ENCODE peak calls at places on chromosomes 5 and 9, in eight cellular contexts. One of them, this sample, is unnamed.

GRCh38 chr5:60649288-60649917 is 50.6 kb downstream of the DEPDC1B start:
- DNase-seq in stimulated activated CD4-positive, alpha-beta T cell treated with anti-CD3 and anti-CD28 coated beads, Interleukin-1b, Interleukin-23, amount 100 ng/mL, for 1 hour: no peak
- DNase-seq in WERI-Rb-1: no peak
- DNase-seq in upper lobe of right lung: no peak
- DNase-seq in posterior vena cava: no peak
- DNase-seq in mesothelial cell of epicardium: no peak
- DNase-seq in activated effector memory CD4-positive, alpha-beta T cell treated with anti-CD3 and anti-CD28 coated beads, Interleukin-2, amount 50 U/mL, for 16 hours: no peak
- DNase-seq in non-pigmented ciliary epithelial cell: no peak
- DNase-seq in this sample: no peak

GRCh38 chr9:130872912-130873503 is 23.6 kb downstream of the QRFP start:
- DNase-seq in stimulated activated CD4-positive, alpha-beta T cell treated with anti-CD3 and anti-CD28 coated beads, Interleukin-1b, Interleukin-23, amount 100 ng/mL, for 1 hour: no peak
- DNase-seq in WERI-Rb-1: no peak
- DNase-seq in upper lobe of right lung: peak
- DNase-seq in posterior vena cava: peak
- DNase-seq in mesothelial cell of epicardium: no peak
- DNase-seq in activated effector memory CD4-positive, alpha-beta T cell treated with anti-CD3 and anti-CD28 coated beads, Interleukin-2, amount 50 U/mL, for 16 hours: no peak
- DNase-seq in non-pigmented ciliary epithelial cell: no peak
- DNase-seq in this sample: peak

GRCh38 chr5:16625116-16625515 is 8.3 kb upstream of the RETREG1 start:
- DNase-seq in stimulated activated CD4-positive, alpha-beta T cell treated with anti-CD3 and anti-CD28 coated beads, Interleukin-1b, Interleukin-23, amount 100 ng/mL, for 1 hour: no peak
- DNase-seq in WERI-Rb-1: no peak
- DNase-seq in upper lobe of right lung: no peak
- DNase-seq in posterior vena cava: no peak
- DNase-seq in mesothelial cell of epicardium: no peak
- DNase-seq in activated effector memory CD4-positive, alpha-beta T cell treated with anti-CD3 and anti-CD28 coated beads, Interleukin-2, amount 50 U/mL, for 16 hours: no peak
- DNase-seq in non-pigmented ciliary epithelial cell: no peak
- DNase-seq in this sample: no peak

GRCh38 chr9:70510157-70510770 is 95.8 kb upstream of the KLF9 start:
- DNase-seq in stimulated activated CD4-positive, alpha-beta T cell treated with anti-CD3 and anti-CD28 coated beads, Interleukin-1b, Interleukin-23, amount 100 ng/mL, for 1 hour: no peak
- DNase-seq in WERI-Rb-1: peak
- DNase-seq in upper lobe of right lung: peak
- DNase-seq in posterior vena cava: no peak
- DNase-seq in mesothelial cell of epicardium: no peak
- DNase-seq in activated effector memory CD4-positive, alpha-beta T cell treated with anti-CD3 and anti-CD28 coated beads, Interleukin-2, amount 50 U/mL, for 16 hours: no peak
- DNase-seq in non-pigmented ciliary epithelial cell: no peak
- DNase-seq in this sample: peak

GRCh38 chr9:117407436-117408022 is 7.3 kb downstream of the ASTN2 start:
- DNase-seq in stimulated activated CD4-positive, alpha-beta T cell treated with anti-CD3 and anti-CD28 coated beads, Interleukin-1b, Interleukin-23, amount 100 ng/mL, for 1 hour: no peak
- DNase-seq in WERI-Rb-1: peak
- DNase-seq in upper lobe of right lung: no peak
- DNase-seq in posterior vena cava: no peak
- DNase-seq in mesothelial cell of epicardium: no peak
- DNase-seq in activated effector memory CD4-positive, alpha-beta T cell treated with anti-CD3 and anti-CD28 coated beads, Interleukin-2, amount 50 U/mL, for 16 hours: no peak
- DNase-seq in non-pigmented ciliary epithelial cell: no peak
- DNase-seq in this sample: no peak

GRCh38 chr5:36373527-36374086 is 71.9 kb upstream of the RANBP3L start:
- DNase-seq in stimulated activated CD4-positive, alpha-beta T cell treated with anti-CD3 and anti-CD28 coated beads, Interleukin-1b, Interleukin-23, amount 100 ng/mL, for 1 hour: no peak
- DNase-seq in WERI-Rb-1: no peak
- DNase-seq in upper lobe of right lung: peak
- DNase-seq in posterior vena cava: peak
- DNase-seq in mesothelial cell of epicardium: no peak
- DNase-seq in activated effector memory CD4-positive, alpha-beta T cell treated with anti-CD3 and anti-CD28 coated beads, Interleukin-2, amount 50 U/mL, for 16 hours: no peak
- DNase-seq in non-pigmented ciliary epithelial cell: no peak
- DNase-seq in this sample: no peak

GRCh38 chr5:59097116-59097515 is 514.2 kb downstream of the RAB3C start:
- DNase-seq in stimulated activated CD4-positive, alpha-beta T cell treated with anti-CD3 and anti-CD28 coated beads, Interleukin-1b, Interleukin-23, amount 100 ng/mL, for 1 hour: no peak
- DNase-seq in WERI-Rb-1: no peak
- DNase-seq in upper lobe of right lung: no peak
- DNase-seq in posterior vena cava: no peak
- DNase-seq in mesothelial cell of epicardium: no peak
- DNase-seq in activated effector memory CD4-positive, alpha-beta T cell treated with anti-CD3 and anti-CD28 coated beads, Interleukin-2, amount 50 U/mL, for 16 hours: no peak
- DNase-seq in non-pigmented ciliary epithelial cell: peak
- DNase-seq in this sample: no peak

GRCh38 chr5:149605998-149606721 is 24.9 kb downstream of the ARHGEF37 start:
- DNase-seq in stimulated activated CD4-positive, alpha-beta T cell treated with anti-CD3 and anti-CD28 coated beads, Interleukin-1b, Interleukin-23, amount 100 ng/mL, for 1 hour: no peak
- DNase-seq in WERI-Rb-1: no peak
- DNase-seq in upper lobe of right lung: no peak
- DNase-seq in posterior vena cava: no peak
- DNase-seq in mesothelial cell of epicardium: no peak
- DNase-seq in activated effector memory CD4-positive, alpha-beta T cell treated with anti-CD3 and anti-CD28 coated beads, Interleukin-2, amount 50 U/mL, for 16 hours: no peak
- DNase-seq in non-pigmented ciliary epithelial cell: peak
- DNase-seq in this sample: no peak

GRCh38 chr9:129495422-129496186 is 125.3 kb downstream of the C9orf50 start:
- DNase-seq in stimulated activated CD4-positive, alpha-beta T cell treated with anti-CD3 and anti-CD28 coated beads, Interleukin-1b, Interleukin-23, amount 100 ng/mL, for 1 hour: peak
- DNase-seq in WERI-Rb-1: peak
- DNase-seq in upper lobe of right lung: peak
- DNase-seq in posterior vena cava: peak
- DNase-seq in mesothelial cell of epicardium: peak
- DNase-seq in activated effector memory CD4-positive, alpha-beta T cell treated with anti-CD3 and anti-CD28 coated beads, Interleukin-2, amount 50 U/mL, for 16 hours: peak
- DNase-seq in non-pigmented ciliary epithelial cell: no peak
- DNase-seq in this sample: peak

GRCh38 chr9:38308136-38308535 is 84.4 kb upstream of the ALDH1B1 start:
- DNase-seq in stimulated activated CD4-positive, alpha-beta T cell treated with anti-CD3 and anti-CD28 coated beads, Interleukin-1b, Interleukin-23, amount 100 ng/mL, for 1 hour: no peak
- DNase-seq in WERI-Rb-1: no peak
- DNase-seq in upper lobe of right lung: no peak
- DNase-seq in posterior vena cava: no peak
- DNase-seq in mesothelial cell of epicardium: no peak
- DNase-seq in activated effector memory CD4-positive, alpha-beta T cell treated with anti-CD3 and anti-CD28 coated beads, Interleukin-2, amount 50 U/mL, for 16 hours: no peak
- DNase-seq in non-pigmented ciliary epithelial cell: no peak
- DNase-seq in this sample: no peak